ENCODE peak calls at places on chromosomes 5 and 9, in ten cellular contexts. P, Z, L, B, I, H, U, X, D and A are unnamed samples.

GRCh38 chr5:124343451-124343867 is 403.0 kb downstream of the ZNF608 start:
- DNase-seq in P (peak; percentile 99), Z (no peak), L (peak; percentile 12), B (no peak), I (peak; percentile 95), H (no peak), U (no peak), X (peak; percentile 32), D (no peak), A (no peak)

GRCh38 chr5:72556351-72557146 is 49.3 kb upstream of the ZNF366 start:
- DNase-seq in P (peak; percentile 46), Z (peak; percentile 60), L (peak; percentile 90), B (peak; percentile 89), I (peak; percentile 56), H (peak; percentile 69), U (peak; percentile 50), X (peak; percentile 60), D (peak; percentile 25), A (peak; percentile 66)

GRCh38 chr9:136675477-136676296 is 11.6 kb downstream of the AGPAT2 start:
- DNase-seq in P (no peak), Z (no peak), L (peak; percentile 63), B (no peak), I (no peak), H (no peak), U (peak; percentile 60), X (no peak), D (no peak), A (no peak)

GRCh38 chr9:132631280-132631679 is 38.5 kb downstream of the DDX31 start:
- DNase-seq in P (peak; percentile 77), Z (no peak), L (no peak), B (no peak), I (peak; percentile 87), H (no peak), U (no peak), X (peak; percentile 90), D (no peak), A (no peak)

GRCh38 chr9:121662896-121663580 is 11.6 kb downstream of the DAB2IP start:
- DNase-seq in P (peak; percentile 26), Z (no peak), L (no peak), B (no peak), I (no peak), H (no peak), U (no peak), X (no peak), D (no peak), A (no peak)

GRCh38 chr5:151825445-151825844 is 53.7 kb downstream of the G3BP1 start:
- DNase-seq in P (peak; percentile 34), Z (no peak), L (peak; percentile 86), B (peak; percentile 84), I (peak; percentile 69), H (no peak), U (peak; percentile 69), X (peak; percentile 84), D (peak; percentile 72), A (peak; percentile 42)

GRCh38 chr9:95719354-95719753 is 156.1 kb upstream of the ERCC6L2 start:
- DNase-seq in P (no peak), Z (no peak), L (peak; percentile 52), B (no peak), I (no peak), H (no peak), U (no peak), X (no peak), D (no peak), A (no peak)

GRCh38 chr5:114408847-114409246 is 47.0 kb downstream of the KCNN2 start:
- DNase-seq in P (no peak), Z (no peak), L (no peak), B (no peak), I (no peak), H (no peak), U (no peak), X (no peak), D (no peak), A (no peak)

GRCh38 chr5:51732304-51732703 is 349.1 kb downstream of the ISL1 start:
- DNase-seq in P (no peak), Z (no peak), L (no peak), B (no peak), I (no peak), H (no peak), U (no peak), X (no peak), D (no peak), A (no peak)

GRCh38 chr5:110086658-110087388 is 397.1 kb downstream of the MAN2A1 start:
- DNase-seq in P (peak; percentile 95), Z (peak; percentile 62), L (peak; percentile 73), B (no peak), I (peak; percentile 29), H (no peak), U (peak; percentile 31), X (peak; percentile 51), D (peak; percentile 73), A (peak; percentile 19)

GRCh38 chr9:87792831-87793288 is 66.9 kb downstream of the CTSL start:
- DNase-seq in P (peak; percentile 65), Z (no peak), L (peak; percentile 71), B (no peak), I (peak; percentile 43), H (peak; percentile 49), U (peak; percentile 78), X (peak; percentile 48), D (peak; percentile 72), A (peak; percentile 65)

GRCh38 chr5:139105621-139106071 is 92.5 kb downstream of the SIL1 start:
- DNase-seq in P (no peak), Z (no peak), L (no peak), B (peak; percentile 77), I (no peak), H (no peak), U (peak; percentile 20), X (no peak), D (no peak), A (no peak)

GRCh38 chr5:134245101-134245604 is 19.3 kb upstream of the PPP2CA start:
- DNase-seq in P (peak; percentile 80), Z (no peak), L (peak; percentile 53), B (peak; percentile 63), I (peak; percentile 86), H (no peak), U (no peak), X (peak; percentile 93), D (no peak), A (peak; percentile 71)

GRCh38 chr9:112097712-112098688 is 77.1 kb downstream of the SUSD1 start:
- DNase-seq in P (peak; percentile 41), Z (no peak), L (peak; percentile 85), B (peak; percentile 91), I (peak; percentile 77), H (peak; percentile 32), U (peak; percentile 66), X (peak; percentile 75), D (peak; percentile 65), A (peak; percentile 53)

GRCh38 chr5:122390107-122390506 is 78.1 kb downstream of the SNCAIP start:
- DNase-seq in P (no peak), Z (no peak), L (no peak), B (no peak), I (no peak), H (no peak), U (no peak), X (no peak), D (no peak), A (no peak)

GRCh38 chr5:55620009-55620770 is 85.4 kb upstream of the PLPP1 start:
- DNase-seq in P (no peak), Z (no peak), L (no peak), B (no peak), I (no peak), H (no peak), U (no peak), X (peak; percentile 6), D (no peak), A (no peak)

GRCh38 chr9:116632990-116633441 is 54.1 kb upstream of the TRIM32 start:
- DNase-seq in P (peak; percentile 81), Z (no peak), L (no peak), B (no peak), I (peak; percentile 44), H (no peak), U (no peak), X (peak; percentile 6), D (no peak), A (no peak)

GRCh38 chr9:130689937-130690700 is 3.5 kb upstream of the EXOSC2 start:
- DNase-seq in P (peak; percentile 97), Z (no peak), L (peak; percentile 64), B (peak; percentile 84), I (peak; percentile 94), H (no peak), U (peak; percentile 92), X (peak; percentile 95), D (peak; percentile 85), A (peak; percentile 75)

GRCh38 chr9:68844623-68845612 is 139.9 kb downstream of the PIP5K1B start:
- DNase-seq in P (no peak), Z (no peak), L (peak; percentile 57), B (peak; percentile 68), I (peak; percentile 8), H (peak; percentile 32), U (peak; percentile 40), X (peak; percentile 24), D (peak; percentile 18), A (peak; percentile 45)

GRCh38 chr5:17727212-17727611 is 93.0 kb downstream of the TAF11L14 start:
- DNase-seq in P (no peak), Z (no peak), L (no peak), B (no peak), I (no peak), H (no peak), U (no peak), X (no peak), D (no peak), A (no peak)

GRCh38 chr5:116765441-116765840 is 190.8 kb upstream of the SEMA6A start:
- DNase-seq in P (peak; percentile 3), Z (no peak), L (no peak), B (no peak), I (no peak), H (no peak), U (peak; percentile 6), X (no peak), D (no peak), A (no peak)

GRCh38 chr9:129069825-129070473 is 11.0 kb upstream of the DOLPP1 start:
- DNase-seq in P (no peak), Z (peak; percentile 94), L (no peak), B (no peak), I (no peak), H (no peak), U (no peak), X (no peak), D (no peak), A (no peak)
- H3K27ac ChIP-seq in P (no peak overlapping the region), Z (peak overlapping the region; percentile 98), L (no peak overlapping the region), B (no peak overlapping the region), I (no peak overlapping the region), H (no peak overlapping the region), U (no peak overlapping the region), X (no peak overlapping the region), D (no peak overlapping the region), A (no peak overlapping the region)

GRCh38 chr9:107487521-107488399 is 1.8 kb downstream of the KLF4 start:
- DNase-seq in P (peak; percentile 30), Z (peak; percentile 74), L (peak; percentile 85), B (peak; percentile 85), I (no peak), H (peak; percentile 67), U (peak; percentile 57), X (peak; percentile 79), D (peak; percentile 36), A (peak; percentile 48)
- H3K4me1 ChIP-seq in P (peaks cover 21% of the 10 kb centered on the region), Z (peaks cover 27% of the 10 kb centered on the region), L (peaks cover 27% of the 10 kb centered on the region), B (peaks cover 14% of the 10 kb centered on the region), I (peaks cover 2% of the 10 kb centered on the region), H (peaks cover 41% of the 10 kb centered on the region), U (peaks cover 51% of the 10 kb centered on the region), X (peaks cover 21% of the 10 kb centered on the region), D (peaks cover 13% of the 10 kb centered on the region), A (no peaks in the 10 kb centered on the region)

GRCh38 chr5:135335031-135335828 is 63.8 kb downstream of the MACROH2A1 start:
- DNase-seq in P (peak; percentile 12), Z (no peak), L (no peak), B (no peak), I (peak; percentile 30), H (no peak), U (no peak), X (no peak), D (no peak), A (no peak)
- H3K36me3 ChIP-seq in P (peaks cover 29% of the 10 kb centered on the region), Z (peaks cover 10% of the 10 kb centered on the region), L (no peaks in the 10 kb centered on the region), B (no peaks in the 10 kb centered on the region), I (peaks cover 47% of the 10 kb centered on the region), H (peaks cover 82% of the 10 kb centered on the region), U (no peaks in the 10 kb centered on the region), X (peaks cover 26% of the 10 kb centered on the region), D (no peaks in the 10 kb centered on the region), A (no peaks in the 10 kb centered on the region)

GRCh38 chr9:129203556-129203909 is 25.5 kb upstream of the IER5L start:
- DNase-seq in P (no peak), Z (no peak), L (no peak), B (no peak), I (no peak), H (peak; percentile 29), U (no peak), X (no peak), D (no peak), A (no peak)
- H3K27ac ChIP-seq in P (no peak overlapping the region), Z (no peak overlapping the region), L (no peak overlapping the region), B (no peak overlapping the region), I (no peak overlapping the region), H (no peak overlapping the region), U (no peak overlapping the region), X (no peak overlapping the region), D (peak overlapping the region; percentile 92), A (peak overlapping the region; percentile 94)